ENCODE peak calls at places on chromosomes 4 and X, in nine cellular contexts. Q, E, V, A, G, I, W, K and H are unnamed samples.

GRCh38 chr4:158995040-158995439 is 107.8 kb upstream of the RAPGEF2 start:
- DNase-seq in E (no peak), W (no peak), I (no peak), A (no peak), Q (no peak), K (no peak), G (no peak), V (no peak), H (no peak)

GRCh38 chrX:133796282-133796681 is 189.1 kb downstream of the GPC3 start:
- DNase-seq in V (no peak), K (no peak), E (no peak), I (no peak), W (no peak), Q (no peak), A (no peak), G (no peak), H (no peak)

GRCh38 chr4:101128473-101128872 is 218.9 kb downstream of the PPP3CA start:
- DNase-seq in E (no peak), Q (no peak), G (no peak), V (no peak), W (no peak), K (no peak), A (no peak), I (no peak), H (no peak)

GRCh38 chr4:99405433-99406115 is 29.6 kb downstream of the ADH7 start:
- DNase-seq in Q (peak; percentile 74), G (peak; percentile 68), V (peak; percentile 75), I (peak; percentile 46), A (no peak), E (peak; percentile 48), K (peak; percentile 51), W (peak; percentile 87), H (peak; percentile 88)

GRCh38 chr4:7857238-7857701 is 82.4 kb downstream of the AFAP1 start:
- DNase-seq in W (peak; percentile 70), I (no peak), A (no peak), K (no peak), G (no peak), Q (no peak), E (peak; percentile 71), V (no peak), H (no peak)

GRCh38 chr4:151195801-151196200 is 81.2 kb upstream of the PRSS48 start:
- DNase-seq in W (no peak), K (peak; percentile 92), I (no peak), A (no peak), Q (no peak), V (no peak), G (no peak), E (no peak), H (no peak)

GRCh38 chrX:75086731-75087195 is 69.3 kb downstream of the ABCB7 start:
- DNase-seq in I (no peak), A (no peak), K (no peak), Q (no peak), W (no peak), V (no peak), G (no peak), E (no peak), H (no peak)

GRCh38 chr4:53477666-53478065 is 100.2 kb downstream of the FIP1L1 start:
- DNase-seq in V (no peak), Q (no peak), A (no peak), I (no peak), G (no peak), K (no peak), E (no peak), W (no peak), H (no peak)

GRCh38 chr4:120733054-120733453 is 189.5 kb downstream of the PRDM5 start:
- DNase-seq in Q (no peak), G (no peak), V (no peak), A (no peak), K (no peak), E (no peak), I (no peak), W (no peak), H (no peak)

GRCh38 chr4:24033626-24034025 is 143.8 kb upstream of the PPARGC1A start:
- DNase-seq in Q (no peak), G (no peak), I (no peak), E (no peak), V (no peak), K (no peak), A (no peak), W (no peak), H (no peak)

GRCh38 chrX:109281478-109282275 is 200.2 kb downstream of the GUCY2F start:
- DNase-seq in Q (no peak), I (no peak), K (no peak), G (peak; percentile 11), V (peak; percentile 7), A (no peak), W (no peak), E (no peak), H (no peak)

GRCh38 chrX:119541188-119541587 is 24.0 kb downstream of the STEEP1 start:
- DNase-seq in V (no peak), E (no peak), G (no peak), A (no peak), K (no peak), W (no peak), Q (no peak), I (no peak), H (no peak)

GRCh38 chr4:7161721-7162214 is 30.6 kb upstream of the SORCS2 start:
- DNase-seq in I (peak; percentile 50), A (peak; percentile 39), W (peak; percentile 41), G (peak; percentile 60), E (no peak), K (no peak), Q (no peak), V (no peak), H (no peak)

GRCh38 chr4:2923141-2923551 is 40.1 kb downstream of the NOP14 start:
- DNase-seq in Q (no peak), G (no peak), A (no peak), W (no peak), V (no peak), E (no peak), I (no peak), K (no peak), H (no peak)

GRCh38 chr4:122826000-122826595 is 533 bp upstream of the FGF2 start:
- DNase-seq in Q (no peak), W (no peak), G (no peak), K (no peak), I (no peak), A (no peak), E (no peak), V (peak; percentile 13), H (no peak)

GRCh38 chr4:25223770-25224375 is 10.0 kb upstream of the PI4K2B start:
- DNase-seq in I (no peak), E (no peak), G (no peak), Q (no peak), W (no peak), V (peak; percentile 44), A (no peak), K (no peak), H (no peak)

GRCh38 chr4:27684501-27685077 is 823.9 kb downstream of the STIM2 start:
- DNase-seq in A (no peak), W (peak; percentile 71), E (peak; percentile 32), Q (peak; percentile 44), I (peak; percentile 67), G (peak; percentile 41), K (no peak), V (peak; percentile 83), H (no peak)

GRCh38 chr4:107654694-107655093 is 65.3 kb downstream of the PAPSS1 start:
- DNase-seq in K (no peak), G (no peak), V (peak; percentile 47), I (no peak), E (no peak), Q (peak; percentile 6), A (no peak), W (no peak), H (no peak)
- TF ChIP-seq CTCF in K (no peak), G (no peak), V (peak; percentile 29), I (no peak), E (no peak), Q (peak; percentile 7), A (no peak), W (no peak), H (no peak)

DNA sequence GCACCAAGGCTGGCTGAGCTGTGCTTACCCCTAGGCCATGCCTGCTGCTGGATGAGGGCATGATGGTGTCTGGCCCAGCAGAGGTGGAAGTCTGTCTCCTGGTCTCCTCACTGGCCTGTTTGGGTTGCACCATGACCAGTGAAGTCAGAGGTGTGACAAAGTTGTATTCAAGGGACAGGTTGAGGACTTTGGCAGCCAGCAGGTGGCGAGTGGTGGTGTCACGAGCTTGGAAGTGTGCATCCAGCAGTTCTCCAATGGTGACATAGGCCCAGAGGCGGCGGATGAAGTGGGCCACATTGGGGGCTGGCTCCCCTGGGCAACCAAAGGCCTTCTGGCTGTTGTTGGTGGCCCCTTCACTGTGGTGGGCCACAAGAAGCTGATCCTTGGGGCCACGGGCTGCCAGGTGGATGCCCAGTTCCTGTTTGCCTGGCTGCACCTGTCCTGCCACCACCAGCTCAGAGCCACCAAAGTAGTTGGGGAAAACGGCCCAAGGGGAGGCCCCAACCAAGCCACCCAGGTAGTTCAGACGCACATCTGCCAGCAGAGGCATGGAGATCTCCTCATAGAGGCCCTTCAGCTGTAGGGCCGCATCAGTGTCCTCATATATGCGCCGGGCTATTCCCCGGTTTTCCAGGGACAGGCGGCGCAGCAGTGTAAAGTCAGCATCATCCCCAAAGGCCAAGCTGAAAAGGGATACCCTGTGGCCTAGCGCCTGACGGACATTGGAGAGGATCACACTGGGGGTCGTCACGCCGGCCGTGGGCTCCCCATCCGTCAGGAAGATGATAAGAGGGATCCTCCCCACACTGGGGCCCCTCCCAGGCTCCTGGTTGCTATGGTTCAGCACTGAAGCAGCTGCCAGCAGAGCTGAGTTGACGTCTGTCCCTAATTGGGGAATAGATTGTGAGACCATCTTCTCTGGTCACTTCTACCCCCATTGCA is 39.7 kb downstream of the ITIH6 start:
- DNase-seq in V (no peak), A (no peak), W (no peak), K (no peak), Q (no peak), G (no peak), E (no peak), I (no peak), H (no peak)
- TF ChIP-seq CTCF in V (no peak), A (no peak), W (no peak), K (no peak), Q (peak; percentile 33), G (no peak), E (no peak), I (no peak), H (no peak)

DNA sequence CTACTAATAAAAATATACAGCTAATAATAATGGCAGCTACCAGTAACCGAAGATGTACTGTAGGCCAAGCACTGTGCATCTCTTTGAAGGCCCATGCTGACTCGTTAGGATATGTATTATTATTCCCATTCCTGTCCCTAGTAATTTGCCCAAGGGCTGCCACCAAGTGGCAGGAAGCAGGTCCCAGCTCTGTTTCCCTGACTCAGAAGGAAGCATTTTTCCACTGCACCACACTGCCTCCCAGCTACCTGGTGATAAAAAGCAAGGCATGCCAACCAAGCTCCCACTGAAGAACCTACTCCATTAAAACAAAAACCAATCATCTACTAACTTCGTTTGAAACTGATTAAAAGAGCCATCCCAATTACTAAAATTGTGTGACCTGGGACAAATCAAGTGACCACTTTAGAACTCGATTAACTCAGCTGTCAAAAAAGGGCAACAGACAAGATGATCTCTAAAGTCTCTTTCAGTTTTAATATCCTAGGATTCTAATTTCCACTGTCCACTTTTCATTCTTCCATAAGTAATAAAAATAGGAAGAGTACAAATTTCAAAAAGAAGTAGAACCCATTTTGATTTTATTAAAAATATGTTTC is 24.3 kb upstream of the PGM2 start:
- DNase-seq in I (peak; percentile 58), Q (peak; percentile 78), V (peak; percentile 77), K (peak; percentile 75), A (no peak), G (peak; percentile 74), E (peak; percentile 37), W (no peak), H (no peak)
- TF ChIP-seq CTCF in I (peak; percentile 68), Q (peak; percentile 91), V (peak; percentile 71), K (peak; percentile 65), A (peak; percentile 64), G (peak; percentile 68), E (peak; percentile 65), W (no peak), H (peak; percentile 81)

GRCh38 chrX:132491191-132491590 is 2.4 kb upstream of the MBNL3 start:
- DNase-seq in K (peak; percentile 89), G (peak; percentile 13), Q (peak; percentile 88), W (no peak), V (no peak), I (no peak), E (no peak), A (no peak), H (no peak)
- TF ChIP-seq CTCF in K (peak; percentile 51), G (peak; percentile 34), Q (peak; percentile 38), W (no peak), V (no peak), I (no peak), E (no peak), A (peak; percentile 25), H (no peak)